ENCODE peak calls at places on chromosome 17, in seven cellular contexts. One of them, this sample, is unnamed.

GRCh38 chr17:32636593-32637218 is 149.9 kb downstream of the CDK5R1 start:
- DNase-seq in IMR-90: no peak
- DNase-seq in neuronal stem cell: no peak
- DNase-seq in mesendoderm: peak; percentile 33
- DNase-seq in mesenchymal stem cell: no peak
- DNase-seq in H1: no peak
- DNase-seq in trophoblast cell: peak; percentile 4
- DNase-seq in this sample: no peak

GRCh38 chr17:80106176-80106575 is 4.8 kb downstream of the GAA start:
- DNase-seq in IMR-90: no peak
- DNase-seq in neuronal stem cell: no peak
- DNase-seq in mesendoderm: no peak
- DNase-seq in mesenchymal stem cell: no peak
- DNase-seq in H1: no peak
- DNase-seq in trophoblast cell: no peak
- DNase-seq in this sample: no peak

GRCh38 chr17:73643012-73643845 is 1.0 kb downstream of the SDK2 start:
- DNase-seq in IMR-90: no peak
- DNase-seq in neuronal stem cell: peak; percentile 46
- DNase-seq in mesendoderm: peak; percentile 69
- DNase-seq in mesenchymal stem cell: peak; percentile 22
- DNase-seq in H1: no peak
- DNase-seq in trophoblast cell: peak; percentile 23
- DNase-seq in this sample: peak; percentile 73

GRCh38 chr17:81939881-81940385 is 2.8 kb upstream of the PYCR1 start:
- DNase-seq in IMR-90: no peak
- DNase-seq in neuronal stem cell: no peak
- DNase-seq in mesendoderm: no peak
- DNase-seq in mesenchymal stem cell: no peak
- DNase-seq in H1: no peak
- DNase-seq in trophoblast cell: no peak
- DNase-seq in this sample: no peak

GRCh38 chr17:79410681-79411080 is 200.2 kb downstream of the RBFOX3 start:
- DNase-seq in IMR-90: no peak
- DNase-seq in neuronal stem cell: no peak
- DNase-seq in mesendoderm: no peak
- DNase-seq in mesenchymal stem cell: no peak
- DNase-seq in H1: no peak
- DNase-seq in trophoblast cell: no peak
- DNase-seq in this sample: no peak

GRCh38 chr17:76726766-76727718 is at the start of gene METTL23:
- DNase-seq in IMR-90: peak; percentile 77
- DNase-seq in neuronal stem cell: peak; percentile 53
- DNase-seq in mesendoderm: peak; percentile 79
- DNase-seq in mesenchymal stem cell: peak; percentile 82
- DNase-seq in H1: no peak
- DNase-seq in trophoblast cell: no peak
- DNase-seq in this sample: peak; percentile 82

GRCh38 chr17:48241131-48241591 is 133.6 kb downstream of the SNX11 start:
- DNase-seq in IMR-90: peak; percentile 42
- DNase-seq in neuronal stem cell: no peak
- DNase-seq in mesendoderm: peak; percentile 81
- DNase-seq in mesenchymal stem cell: peak; percentile 77
- DNase-seq in H1: no peak
- DNase-seq in trophoblast cell: no peak
- DNase-seq in this sample: no peak

GRCh38 chr17:57870283-57870635 is 20.4 kb upstream of the MRPS23 start:
- DNase-seq in IMR-90: peak; percentile 61
- DNase-seq in neuronal stem cell: no peak
- DNase-seq in mesendoderm: no peak
- DNase-seq in mesenchymal stem cell: no peak
- DNase-seq in H1: no peak
- DNase-seq in trophoblast cell: no peak
- DNase-seq in this sample: no peak

GRCh38 chr17:3896108-3897099 is 3.6 kb upstream of the CAMKK1 start:
- DNase-seq in IMR-90: no peak
- DNase-seq in neuronal stem cell: no peak
- DNase-seq in mesendoderm: no peak
- DNase-seq in mesenchymal stem cell: no peak
- DNase-seq in H1: no peak
- DNase-seq in trophoblast cell: no peak
- DNase-seq in this sample: no peak

GRCh38 chr17:80118601-80119270 is 17.4 kb downstream of the GAA start:
- DNase-seq in IMR-90: no peak
- DNase-seq in neuronal stem cell: no peak
- DNase-seq in mesendoderm: no peak
- DNase-seq in mesenchymal stem cell: no peak
- DNase-seq in H1: no peak
- DNase-seq in trophoblast cell: no peak
- DNase-seq in this sample: peak; percentile 27

GRCh38 chr17:63800783-63801182 is 26.4 kb upstream of the PSMC5 start:
- DNase-seq in IMR-90: no peak
- DNase-seq in neuronal stem cell: no peak
- DNase-seq in mesendoderm: no peak
- DNase-seq in mesenchymal stem cell: no peak
- DNase-seq in H1: no peak
- DNase-seq in trophoblast cell: no peak
- DNase-seq in this sample: no peak

GRCh38 chr17:50181155-50181554 is 15.3 kb downstream of the SGCA start:
- DNase-seq in IMR-90: no peak
- DNase-seq in neuronal stem cell: no peak
- DNase-seq in mesendoderm: no peak
- DNase-seq in mesenchymal stem cell: no peak
- DNase-seq in H1: no peak
- DNase-seq in trophoblast cell: no peak
- DNase-seq in this sample: no peak

GRCh38 chr17:7336240-7337175 is at the start of gene ACAP1:
- DNase-seq in IMR-90: no peak
- DNase-seq in neuronal stem cell: no peak
- DNase-seq in mesendoderm: peak; percentile 61
- DNase-seq in mesenchymal stem cell: no peak
- DNase-seq in H1: peak; percentile 44
- DNase-seq in trophoblast cell: no peak
- DNase-seq in this sample: peak; percentile 94

GRCh38 chr17:72656114-72656763 is 436.2 kb downstream of the SLC39A11 start:
- DNase-seq in IMR-90: no peak
- DNase-seq in neuronal stem cell: no peak
- DNase-seq in mesendoderm: no peak
- DNase-seq in mesenchymal stem cell: no peak
- DNase-seq in H1: no peak
- DNase-seq in trophoblast cell: no peak
- DNase-seq in this sample: no peak

GRCh38 chr17:76585048-76585648 is 512 bp downstream of the ST6GALNAC2 start:
- DNase-seq in IMR-90: no peak
- DNase-seq in neuronal stem cell: peak; percentile 36
- DNase-seq in mesendoderm: peak; percentile 21
- DNase-seq in mesenchymal stem cell: peak; percentile 41
- DNase-seq in H1: no peak
- DNase-seq in trophoblast cell: no peak
- DNase-seq in this sample: peak; percentile 52

GRCh38 chr17:79664925-79665738 is 54.3 kb upstream of the RBFOX3 start:
- DNase-seq in IMR-90: no peak
- DNase-seq in neuronal stem cell: no peak
- DNase-seq in mesendoderm: peak; percentile 32
- DNase-seq in mesenchymal stem cell: no peak
- DNase-seq in H1: no peak
- DNase-seq in trophoblast cell: peak; percentile 5
- DNase-seq in this sample: peak; percentile 82

GRCh38 chr17:59668816-59669215 is 38.4 kb downstream of the PTRH2 start:
- DNase-seq in IMR-90: peak; percentile 97
- DNase-seq in neuronal stem cell: no peak
- DNase-seq in mesendoderm: no peak
- DNase-seq in mesenchymal stem cell: peak; percentile 66
- DNase-seq in H1: no peak
- DNase-seq in trophoblast cell: peak; percentile 4
- DNase-seq in this sample: no peak

GRCh38 chr17:72004476-72005331 is 116.1 kb upstream of the SOX9 start:
- DNase-seq in IMR-90: no peak
- DNase-seq in neuronal stem cell: no peak
- DNase-seq in mesendoderm: no peak
- DNase-seq in mesenchymal stem cell: no peak
- DNase-seq in H1: no peak
- DNase-seq in trophoblast cell: no peak
- DNase-seq in this sample: no peak

GRCh38 chr17:57954421-57955182 is 610 bp downstream of the CUEDC1 start:
- DNase-seq in IMR-90: peak; percentile 46
- DNase-seq in neuronal stem cell: peak; percentile 62
- DNase-seq in mesendoderm: peak; percentile 91
- DNase-seq in mesenchymal stem cell: peak; percentile 74
- DNase-seq in H1: no peak
- DNase-seq in trophoblast cell: no peak
- DNase-seq in this sample: peak; percentile 86

GRCh38 chr17:43018008-43018853 is 4.0 kb downstream of the VAT1 start:
- DNase-seq in IMR-90: no peak
- DNase-seq in neuronal stem cell: peak; percentile 56
- DNase-seq in mesendoderm: peak; percentile 93
- DNase-seq in mesenchymal stem cell: peak; percentile 62
- DNase-seq in H1: no peak
- DNase-seq in trophoblast cell: no peak
- DNase-seq in this sample: peak; percentile 60

GRCh38 chr17:76370261-76370993 is 14.0 kb upstream of the SPHK1 start:
- DNase-seq in IMR-90: peak; percentile 98
- DNase-seq in neuronal stem cell: no peak
- DNase-seq in mesendoderm: peak; percentile 36
- DNase-seq in mesenchymal stem cell: peak; percentile 88
- DNase-seq in H1: no peak
- DNase-seq in trophoblast cell: peak; percentile 66
- DNase-seq in this sample: no peak

GRCh38 chr17:48037036-48037881 is at the start of gene COPZ2:
- DNase-seq in IMR-90: peak; percentile 44
- DNase-seq in neuronal stem cell: no peak
- DNase-seq in mesendoderm: no peak
- DNase-seq in mesenchymal stem cell: peak; percentile 62
- DNase-seq in H1: no peak
- DNase-seq in trophoblast cell: no peak
- DNase-seq in this sample: peak; percentile 69

DNA sequence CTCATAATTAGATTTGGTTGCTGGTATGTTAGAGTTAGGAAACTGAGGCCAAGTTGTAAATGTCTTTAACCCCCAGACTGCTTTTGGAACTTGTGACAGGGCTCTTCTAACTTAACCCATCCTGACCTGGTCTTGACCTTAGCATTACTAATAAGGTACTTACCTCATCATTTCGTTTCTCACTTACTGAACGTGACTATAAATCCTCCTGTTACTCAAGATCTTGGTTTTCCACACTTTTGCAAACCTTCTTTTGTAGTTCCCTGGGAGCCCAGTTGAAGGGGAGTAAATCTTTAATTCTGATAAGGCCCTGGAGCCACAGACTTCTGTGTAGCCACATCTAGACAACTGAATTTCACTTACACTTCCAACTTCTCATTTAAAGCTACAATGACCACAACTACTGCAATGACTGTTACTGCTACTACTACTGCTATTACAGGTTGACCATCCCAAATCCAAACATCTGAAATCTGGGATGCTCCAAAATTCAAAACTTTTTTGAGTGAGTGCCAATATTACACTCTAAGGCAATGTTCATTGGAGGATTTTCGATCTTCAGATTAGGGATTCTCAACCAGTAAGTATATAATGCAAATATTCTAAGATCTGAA is 248.8 kb upstream of the TBX2 start:
- DNase-seq in IMR-90: no peak
- DNase-seq in neuronal stem cell: no peak
- DNase-seq in mesendoderm: no peak
- DNase-seq in mesenchymal stem cell: peak; percentile 62
- DNase-seq in H1: no peak
- DNase-seq in trophoblast cell: no peak
- DNase-seq in this sample: no peak
- H2BK120ac ChIP-seq in IMR-90: no peak overlapping the region
- H2BK120ac ChIP-seq in neuronal stem cell: no peak overlapping the region
- H2BK120ac ChIP-seq in mesendoderm: no peak overlapping the region
- H2BK120ac ChIP-seq in mesenchymal stem cell: no peak overlapping the region
- H2BK120ac ChIP-seq in H1: no peak overlapping the region
- H2BK120ac ChIP-seq in trophoblast cell: no peak overlapping the region
- H2BK120ac ChIP-seq in this sample: no peak overlapping the region

GRCh38 chr17:67323445-67323844 is 42.9 kb downstream of the PSMD12 start:
- DNase-seq in IMR-90: no peak
- DNase-seq in neuronal stem cell: no peak
- DNase-seq in mesendoderm: no peak
- DNase-seq in mesenchymal stem cell: no peak
- DNase-seq in H1: no peak
- DNase-seq in trophoblast cell: no peak
- DNase-seq in this sample: peak; percentile 16
- H3K4me2 ChIP-seq in IMR-90: no peak overlapping the region
- H3K4me2 ChIP-seq in neuronal stem cell: no peak overlapping the region
- H3K4me2 ChIP-seq in mesendoderm: no peak overlapping the region
- H3K4me2 ChIP-seq in mesenchymal stem cell: no peak overlapping the region
- H3K4me2 ChIP-seq in H1: no peak overlapping the region
- H3K4me2 ChIP-seq in trophoblast cell: no peak overlapping the region
- H3K4me2 ChIP-seq in this sample: no peak overlapping the region

DNA sequence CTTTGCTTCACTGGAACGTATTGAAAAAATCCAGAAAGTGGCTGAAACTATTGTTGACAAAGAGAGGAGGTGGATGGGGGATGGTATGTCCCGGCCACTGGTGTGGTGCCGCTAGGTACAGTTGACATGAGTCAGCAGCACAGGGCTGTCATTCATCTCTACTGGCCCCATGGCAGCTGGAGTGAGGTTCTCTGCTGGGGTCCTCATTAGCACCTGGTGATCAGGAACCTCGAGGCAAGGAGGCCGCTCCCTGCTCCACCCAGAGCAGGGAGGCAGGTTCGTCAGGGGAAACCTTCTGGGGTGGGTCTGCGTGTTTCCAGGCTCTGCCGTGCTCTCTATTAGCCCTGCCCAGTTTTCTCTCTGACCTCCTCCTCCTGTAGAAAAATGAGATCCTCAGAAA is 6.9 kb downstream of the NTN1 start:
- DNase-seq in IMR-90: no peak
- DNase-seq in neuronal stem cell: no peak
- DNase-seq in mesendoderm: no peak
- DNase-seq in mesenchymal stem cell: no peak
- DNase-seq in H1: no peak
- DNase-seq in trophoblast cell: no peak
- DNase-seq in this sample: no peak
- H2BK120ac ChIP-seq in IMR-90: no peak overlapping the region
- H2BK120ac ChIP-seq in neuronal stem cell: no peak overlapping the region
- H2BK120ac ChIP-seq in mesendoderm: no peak overlapping the region
- H2BK120ac ChIP-seq in mesenchymal stem cell: no peak overlapping the region
- H2BK120ac ChIP-seq in H1: no peak overlapping the region
- H2BK120ac ChIP-seq in trophoblast cell: no peak overlapping the region
- H2BK120ac ChIP-seq in this sample: no peak overlapping the region

DNA sequence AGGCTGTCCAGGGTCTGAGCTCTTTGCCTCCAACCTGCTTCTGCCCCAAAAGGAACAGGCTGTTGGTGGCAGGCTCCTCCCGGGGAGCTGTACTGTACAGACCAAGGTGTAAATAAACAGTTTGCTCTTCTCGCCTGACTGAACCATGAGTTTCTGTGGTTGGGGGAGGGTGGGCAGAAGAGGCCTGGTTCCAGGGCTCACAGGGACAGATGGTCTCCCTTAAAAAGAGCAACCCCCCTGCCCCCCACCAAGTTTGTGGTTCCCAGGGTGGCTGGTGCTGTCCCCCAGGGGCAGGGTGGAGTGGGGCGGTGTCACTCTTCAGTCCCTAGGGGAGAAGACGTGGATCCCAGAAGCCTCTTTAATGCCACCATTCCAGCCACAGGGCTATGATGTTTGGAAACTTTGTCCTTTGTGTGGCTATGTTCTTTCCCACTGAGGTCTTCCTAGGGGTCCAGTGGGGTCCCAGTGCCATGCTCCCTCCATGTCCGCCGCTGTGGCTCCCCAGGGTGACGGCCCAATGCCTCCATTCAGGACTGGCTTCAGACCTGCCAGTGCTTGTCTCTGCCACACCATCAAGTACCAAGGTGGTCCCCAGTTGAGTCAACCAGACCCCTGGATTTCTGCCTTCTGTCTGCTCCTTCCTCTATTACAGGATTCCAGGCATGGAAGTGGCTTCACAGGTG is 146.7 kb downstream of the RAB11FIP4 start:
- DNase-seq in IMR-90: no peak
- DNase-seq in neuronal stem cell: no peak
- DNase-seq in mesendoderm: no peak
- DNase-seq in mesenchymal stem cell: no peak
- DNase-seq in H1: no peak
- DNase-seq in trophoblast cell: no peak
- DNase-seq in this sample: no peak
- H3K4me2 ChIP-seq in IMR-90: no peak overlapping the region
- H3K4me2 ChIP-seq in neuronal stem cell: no peak overlapping the region
- H3K4me2 ChIP-seq in mesendoderm: no peak overlapping the region
- H3K4me2 ChIP-seq in mesenchymal stem cell: no peak overlapping the region
- H3K4me2 ChIP-seq in H1: no peak overlapping the region
- H3K4me2 ChIP-seq in trophoblast cell: no peak overlapping the region
- H3K4me2 ChIP-seq in this sample: no peak overlapping the region

This sample was measured in H9.